ENCODE peak calls at places on chromosomes 16 and 17, in seven cellular contexts. G is GM12892, L is spleen, W is heart left ventricle, F is HepG2, Y is ovary, I is erythroblast. A is an unnamed sample.

GRCh38 chr17:17859909-17860760 is 23.3 kb upstream of the SREBF1 start:
- DNase-seq in G (peak), L (peak), W (peak), F (peak), Y (peak), I (peak), A (peak)

GRCh38 chr17:58947411-58948208 is 159.1 kb downstream of the TRIM37 start:
- DNase-seq in G (no peak), L (no peak), W (no peak), F (no peak), Y (no peak), I (no peak), A (no peak)

GRCh38 chr17:48995871-48996695 is 1.1 kb upstream of the IGF2BP1 start:
- DNase-seq in G (no peak), L (no peak), W (no peak), F (peak), Y (no peak), I (peak), A (no peak)

GRCh38 chr16:77596243-77596642 is 126.1 kb upstream of the NUDT7 start:
- DNase-seq in G (no peak), L (no peak), W (no peak), F (no peak), Y (no peak), I (no peak), A (no peak)

GRCh38 chr17:37430051-37430591 is 23.4 kb downstream of the TADA2A start:
- DNase-seq in G (no peak), L (no peak), W (no peak), F (no peak), Y (no peak), I (no peak), A (no peak)

GRCh38 chr17:77425791-77426641 is 285.2 kb downstream of the SEC14L1 start:
- DNase-seq in G (no peak), L (no peak), W (peak), F (no peak), Y (no peak), I (peak), A (no peak)

GRCh38 chr17:79760197-79760906 is 17.6 kb upstream of the CBX2 start:
- DNase-seq in G (no peak), L (no peak), W (no peak), F (peak), Y (no peak), I (no peak), A (no peak)

GRCh38 chr16:48365601-48366164 is 19.5 kb downstream of the SIAH1 start:
- DNase-seq in G (peak), L (peak), W (peak), F (peak), Y (peak), I (peak), A (peak)

GRCh38 chr16:88197481-88198456 is 185.0 kb upstream of the ZNF469 start:
- DNase-seq in G (no peak), L (no peak), W (no peak), F (no peak), Y (no peak), I (no peak), A (peak)

GRCh38 chr16:57892447-57893096 is 78.4 kb downstream of the CNGB1 start:
- DNase-seq in G (no peak), L (peak), W (no peak), F (peak), Y (no peak), I (no peak), A (no peak)

GRCh38 chr16:84486551-84487235 is 17.8 kb downstream of the MEAK7 start:
- DNase-seq in G (no peak), L (no peak), W (no peak), F (no peak), Y (no peak), I (no peak), A (peak)

GRCh38 chr16:67841198-67841815 is 813 bp upstream of the THAP11 start:
- DNase-seq in G (no peak), L (no peak), W (no peak), F (no peak), Y (no peak), I (no peak), A (no peak)

GRCh38 chr16:15971435-15971805 is 22.0 kb downstream of the ABCC1 start:
- DNase-seq in G (no peak), L (no peak), W (no peak), F (no peak), Y (no peak), I (no peak), A (no peak)

GRCh38 chr17:4635823-4636375 is 5.6 kb downstream of the ALOX15 start:
- DNase-seq in G (no peak), L (no peak), W (peak), F (no peak), Y (peak), I (no peak), A (no peak)

GRCh38 chr16:27462846-27463682 is 61.1 kb downstream of the IL21R start:
- DNase-seq in G (no peak), L (peak), W (no peak), F (no peak), Y (no peak), I (no peak), A (no peak)

GRCh38 chr16:87710887-87711286 is 54.9 kb downstream of the KLHDC4 start:
- DNase-seq in G (no peak), L (no peak), W (no peak), F (no peak), Y (no peak), I (no peak), A (no peak)

GRCh38 chr17:80872999-80873951 is 118.4 kb upstream of the CHMP6 start:
- DNase-seq in G (no peak), L (peak), W (peak), F (no peak), Y (peak), I (no peak), A (no peak)

GRCh38 chr17:58989629-58990028 is 117.1 kb downstream of the TRIM37 start:
- DNase-seq in G (no peak), L (no peak), W (no peak), F (no peak), Y (no peak), I (no peak), A (no peak)

GRCh38 chr17:64498308-64499203 is 1.7 kb upstream of the POLG2 start:
- DNase-seq in G (no peak), L (no peak), W (no peak), F (no peak), Y (no peak), I (no peak), A (no peak)

GRCh38 chr17:79009397-79010303 is at the start of gene CANT1:
- DNase-seq in G (peak), L (peak), W (peak), F (peak), Y (peak), I (peak), A (peak)

GRCh38 chr17:49108318-49108717 is 24.3 kb upstream of the B4GALNT2 start:
- DNase-seq in G (no peak), L (no peak), W (no peak), F (no peak), Y (no peak), I (no peak), A (no peak)

GRCh38 chr16:78660795-78661194 is 561.3 kb downstream of the WWOX start:
- DNase-seq in G (no peak), L (no peak), W (no peak), F (no peak), Y (no peak), I (no peak), A (no peak)
- TF ChIP-seq POLR2A in G (no peak), L (no peak), W (no peak), F (no peak), Y (no peak), I (no peak), A (no peak)

DNA sequence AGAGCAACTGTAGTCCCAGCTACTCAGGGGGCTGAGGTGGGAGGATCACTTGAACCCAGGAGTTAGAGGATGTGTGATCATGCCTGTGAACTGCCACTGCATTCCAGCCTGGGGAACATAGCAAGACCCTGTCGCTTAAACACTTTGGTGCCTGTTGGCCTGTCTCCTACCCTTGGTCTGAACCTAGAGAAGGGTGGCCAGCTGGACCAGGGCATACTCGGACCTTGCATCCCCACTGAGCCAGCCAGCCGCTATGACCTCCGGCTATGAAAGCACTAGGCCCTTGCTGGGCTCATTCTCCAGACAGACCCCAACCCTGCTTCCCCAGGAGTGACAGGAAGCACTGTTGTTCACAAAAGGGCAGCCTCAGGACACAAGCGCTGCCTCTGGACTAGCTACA is 4.6 kb downstream of the IFT20 start:
- DNase-seq in G (no peak), L (no peak), W (no peak), F (no peak), Y (no peak), I (no peak), A (no peak)
- TF ChIP-seq POLR2A in G (no peak), L (no peak), W (no peak), F (peak), Y (no peak), I (no peak), A (no peak)

GRCh38 chr16:17313085-17313611 is 157.6 kb downstream of the XYLT1 start:
- DNase-seq in G (no peak), L (no peak), W (peak), F (no peak), Y (peak), I (no peak), A (no peak)

GRCh38 chr16:17314148-17314547 is 156.6 kb downstream of the XYLT1 start:
- DNase-seq in G (no peak), L (no peak), W (no peak), F (no peak), Y (no peak), I (no peak), A (no peak)

GRCh38 chr16:17309510-17309909 is 161.2 kb downstream of the XYLT1 start:
- DNase-seq in G (no peak), L (no peak), W (no peak), F (no peak), Y (no peak), I (no peak), A (no peak)

GRCh38 chr16:17311333-17312099 is 159.2 kb downstream of the XYLT1 start:
- DNase-seq in G (no peak), L (no peak), W (no peak), F (no peak), Y (no peak), I (no peak), A (no peak)

GRCh38 chr16:17312100-17312732 is 158.5 kb downstream of the XYLT1 start:
- DNase-seq in G (no peak), L (no peak), W (no peak), F (no peak), Y (no peak), I (no peak), A (no peak)
- TF ChIP-seq POLR2A in G (no peak), L (no peak), W (no peak), F (no peak), Y (no peak), I (no peak), A (no peak)

DNA sequence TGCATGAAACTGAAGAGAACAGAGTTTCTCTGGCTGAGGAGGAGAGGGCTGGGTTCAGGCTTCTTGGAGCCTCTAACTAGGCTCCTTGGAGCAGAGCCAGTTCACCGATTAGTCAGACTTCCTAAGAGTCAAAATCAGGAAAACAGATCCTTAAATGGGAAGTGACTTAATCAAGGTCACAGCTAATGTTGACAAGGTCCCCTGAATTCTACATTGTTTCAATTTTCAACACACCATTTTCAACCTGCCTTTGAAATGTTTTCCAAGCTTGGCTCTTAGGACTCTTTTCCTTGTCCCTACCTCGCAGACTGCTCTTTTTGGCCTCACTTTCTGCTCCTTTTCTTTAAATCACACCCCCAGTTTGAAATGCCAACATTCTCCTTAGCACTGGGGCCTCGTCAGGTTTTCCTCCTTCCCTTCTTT is 16.3 kb downstream of the MYL4 start:
- DNase-seq in G (no peak), L (no peak), W (peak), F (peak), Y (no peak), I (no peak), A (peak)
- TF ChIP-seq POLR2A in G (no peak), L (no peak), W (no peak), F (no peak), Y (no peak), I (no peak), A (no peak)